ENCODE peak calls at places on chromosome 6, in six cellular contexts. X, S, E, H, C and W are unnamed samples.

GRCh38 chr6:15496345-15497131 is 166.3 kb downstream of the DTNBP1 start:
- DNase-seq in E (no peak), C (no peak), H (no peak), S (no peak), X (no peak), W (no peak)

GRCh38 chr6:155152211-155153076 is 111.4 kb upstream of the CLDN20 start:
- DNase-seq in C (peak), S (no peak), H (no peak), E (no peak), X (no peak), W (no peak)

GRCh38 chr6:36727491-36728021 is 29.9 kb downstream of the RAB44 start:
- DNase-seq in E (peak), X (peak), C (no peak), S (peak), H (no peak), W (peak)

GRCh38 chr6:95946906-95947305 is 68.9 kb upstream of the FUT9 start:
- DNase-seq in C (no peak), H (no peak), S (no peak), X (no peak), E (no peak), W (no peak)

GRCh38 chr6:30612687-30613248 is 4.3 kb downstream of the PPP1R10 start:
- DNase-seq in S (peak), E (no peak), X (peak), H (no peak), C (peak), W (no peak)

GRCh38 chr6:67608099-67608749 is 1026.9 kb upstream of the ADGRB3 start:
- DNase-seq in E (no peak), C (no peak), H (no peak), X (no peak), S (no peak), W (no peak)

GRCh38 chr6:150584596-150584995 is 15.1 kb upstream of the PLEKHG1 start:
- DNase-seq in E (no peak), H (no peak), X (no peak), S (no peak), C (no peak), W (no peak)

GRCh38 chr6:14766595-14766994 is 479.3 kb upstream of the JARID2 start:
- DNase-seq in X (no peak), H (no peak), C (no peak), E (no peak), S (no peak), W (no peak)

GRCh38 chr6:41596807-41597206 is 41.5 kb upstream of the MDFI start:
- DNase-seq in E (no peak), H (no peak), X (no peak), C (no peak), S (no peak), W (no peak)

GRCh38 chr6:111604259-111605099 is 1.2 kb downstream of the TRAF3IP2 start:
- DNase-seq in H (no peak), E (peak), C (peak), X (peak), S (peak), W (no peak)

GRCh38 chr6:111606620-111607115 is 990 bp upstream of the TRAF3IP2 start:
- DNase-seq in S (no peak), H (peak), C (no peak), E (no peak), X (no peak), W (peak)

GRCh38 chr6:111605100-111605748 is 454 bp downstream of the TRAF3IP2 start:
- DNase-seq in H (peak), C (peak), X (peak), S (peak), E (peak), W (peak)

GRCh38 chr6:111609827-111610526 is 4.3 kb upstream of the TRAF3IP2 start:
- DNase-seq in X (no peak), H (no peak), C (no peak), E (no peak), S (no peak), W (no peak)

GRCh38 chr6:111607279-111607678 is 1.6 kb upstream of the TRAF3IP2 start:
- DNase-seq in C (no peak), E (no peak), X (no peak), S (no peak), H (no peak), W (no peak)
- H3K4me3 ChIP-seq in C (no peak), E (no peak), X (no peak), S (no peak), H (no peak), W (no peak)

GRCh38 chr6:29071831-29072723 is 15.0 kb downstream of the OR2B3 start:
- DNase-seq in S (no peak), X (peak), E (peak), H (no peak), C (peak), W (peak)
- TF ChIP-seq CTCF in S (peak), X (peak), E (peak), H (peak), C (peak), W (peak)

GRCh38 chr6:28606424-28607391 is 81.0 kb downstream of the GPX5 start:
- DNase-seq in S (peak), H (peak), C (peak), X (peak), E (peak), W (peak)
- H3K4me3 ChIP-seq in S (peak), H (peak), C (peak), X (peak), E (peak), W (peak)

DNA sequence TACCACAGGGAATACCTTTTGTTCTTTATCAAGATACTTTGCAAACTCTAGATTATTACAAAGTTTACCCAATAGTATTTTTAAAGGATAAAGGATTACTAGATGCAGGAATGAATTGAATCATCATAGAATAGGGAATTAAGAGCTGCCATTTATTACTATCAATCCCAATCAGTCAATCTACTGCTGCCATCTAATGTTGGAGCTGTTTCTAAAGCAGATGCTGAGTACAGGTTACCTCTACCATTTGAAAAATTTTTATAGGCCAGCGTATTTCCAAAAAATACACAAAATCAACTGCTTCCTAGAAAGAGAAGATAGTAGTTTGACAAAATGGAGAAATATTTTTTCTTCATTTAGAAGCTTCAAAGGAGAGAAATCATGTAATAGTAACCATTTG is 520.4 kb downstream of the ADGRB3 start:
- DNase-seq in H (no peak), S (no peak), C (peak), E (no peak), X (no peak), W (no peak)
- TF ChIP-seq CTCF in H (no peak), S (peak), C (peak), E (no peak), X (no peak), W (no peak)

DNA sequence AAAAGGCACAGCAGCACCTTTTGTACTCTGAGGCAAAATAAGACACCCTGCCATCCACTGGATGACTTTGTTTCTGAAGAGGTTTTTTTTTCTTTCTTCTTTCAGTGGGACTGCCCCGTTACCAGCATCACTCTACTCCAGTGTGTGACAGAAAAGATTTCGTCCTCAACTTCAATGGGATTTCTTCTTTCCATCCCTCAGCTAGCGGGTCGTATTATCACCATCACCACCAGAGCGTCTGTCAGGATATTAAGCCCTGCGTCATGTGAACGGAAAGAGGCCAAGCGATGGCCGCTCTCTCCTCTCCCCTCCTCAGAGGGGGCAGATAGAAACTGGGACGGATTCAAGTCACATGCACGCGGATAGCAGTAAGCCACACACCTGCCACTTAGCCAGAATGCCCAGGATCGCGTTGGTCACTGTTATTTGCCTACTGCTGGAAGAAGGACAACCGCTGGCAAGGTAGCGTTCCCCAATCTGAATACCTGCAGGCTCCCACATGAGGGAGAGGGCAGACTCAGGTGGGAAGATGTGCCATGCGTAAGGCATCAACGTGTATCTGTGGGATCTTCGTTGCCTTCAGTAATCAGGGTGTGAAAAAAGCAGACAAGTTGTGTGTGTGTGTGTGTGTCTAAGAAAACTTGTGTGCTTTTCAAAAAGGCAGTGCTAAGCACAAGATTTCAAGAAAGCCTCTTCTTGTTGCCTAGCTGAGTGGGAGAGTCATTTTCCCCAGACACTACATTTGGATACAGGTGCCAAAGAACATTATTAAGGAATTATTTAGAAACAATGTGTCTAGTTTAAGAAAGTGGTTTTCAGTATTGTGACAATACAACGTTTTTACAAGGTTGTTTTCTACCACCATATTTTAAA is 5.5 kb downstream of the FOXF2 start:
- DNase-seq in H (no peak), X (no peak), S (no peak), E (no peak), C (no peak), W (no peak)
- H3K4me3 ChIP-seq in H (no peak), X (no peak), S (peak), E (peak), C (no peak), W (no peak)

DNA sequence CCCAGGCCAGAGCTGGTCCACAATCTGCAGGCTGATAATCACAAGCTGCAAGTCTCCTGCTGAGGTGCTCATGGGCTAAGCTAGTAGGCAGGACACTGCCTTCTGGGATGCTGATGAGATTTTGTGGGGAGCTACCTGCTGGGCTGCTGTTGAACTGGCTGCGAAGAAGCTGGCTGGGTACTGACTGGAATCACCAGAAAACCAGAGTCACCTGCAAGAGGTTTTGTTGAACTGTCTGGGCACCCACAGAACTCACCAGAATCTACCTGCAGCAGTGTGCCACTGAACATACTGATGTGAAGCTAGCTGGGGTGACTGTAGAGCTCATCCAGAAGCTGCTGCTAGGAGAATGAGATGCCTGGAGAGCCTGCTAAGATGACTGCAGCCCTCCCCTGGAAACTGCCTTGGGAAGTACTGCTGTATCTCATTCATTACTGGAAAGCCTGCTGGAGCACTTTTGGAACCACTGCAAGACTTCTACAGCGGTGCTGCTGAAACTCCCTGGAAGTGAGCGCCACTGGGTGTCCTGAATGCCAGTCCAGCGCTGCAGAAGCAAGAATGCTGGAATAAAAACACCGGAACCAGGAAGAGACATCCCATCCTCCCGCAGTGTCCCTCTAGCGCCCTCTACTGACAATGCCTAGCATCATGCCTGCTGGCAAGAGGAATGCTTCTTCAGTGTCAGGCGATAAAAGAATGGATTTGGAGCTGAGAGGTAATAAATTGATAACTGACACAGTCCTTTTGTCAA is 64.9 kb upstream of the ARHGAP18 start:
- DNase-seq in C (peak), H (no peak), S (peak), E (peak), X (peak), W (peak)
- TF ChIP-seq CTCF in C (peak), H (peak), S (peak), E (peak), X (peak), W (peak)

GRCh38 chr6:50821431-50822077 is 2.9 kb downstream of the TFAP2B start:
- DNase-seq in E (no peak), S (no peak), C (peak), H (no peak), X (no peak), W (no peak)

GRCh38 chr6:50819906-50820589 is 1.4 kb downstream of the TFAP2B start:
- DNase-seq in E (no peak), X (no peak), C (peak), H (no peak), S (no peak), W (no peak)

GRCh38 chr6:50823130-50823920 is 4.7 kb downstream of the TFAP2B start:
- DNase-seq in H (no peak), C (no peak), X (no peak), S (no peak), E (no peak), W (no peak)

GRCh38 chr6:50820590-50821234 is 2.0 kb downstream of the TFAP2B start:
- DNase-seq in E (no peak), X (peak), H (no peak), C (no peak), S (no peak), W (no peak)

GRCh38 chr6:50822078-50822476 is 3.4 kb downstream of the TFAP2B start:
- DNase-seq in X (peak), C (peak), S (no peak), E (no peak), H (no peak), W (no peak)
- H3K4me3 ChIP-seq in X (peak), C (peak), S (no peak), E (no peak), H (no peak), W (no peak)

GRCh38 chr6:163665464-163665863 is 250.9 kb downstream of the QKI start:
- DNase-seq in E (no peak), C (no peak), S (no peak), X (no peak), H (no peak), W (no peak)

GRCh38 chr6:163671355-163671754 is 256.8 kb downstream of the QKI start:
- DNase-seq in E (no peak), S (no peak), X (no peak), C (no peak), H (no peak), W (no peak)

GRCh38 chr6:163670283-163670682 is 255.8 kb downstream of the QKI start:
- DNase-seq in X (no peak), H (no peak), C (peak), S (no peak), E (no peak), W (no peak)

GRCh38 chr6:163668061-163668426 is 253.5 kb downstream of the QKI start:
- DNase-seq in X (no peak), E (no peak), H (no peak), S (no peak), C (no peak), W (no peak)

GRCh38 chr6:163667372-163668060 is 253.0 kb downstream of the QKI start:
- DNase-seq in S (peak), E (no peak), H (peak), C (peak), X (no peak), W (peak)
- TF ChIP-seq CTCF in S (no peak), E (no peak), H (no peak), C (no peak), X (no peak), W (no peak)